ENCODE peak calls at places on chromosomes 1 and 21, in four cellular contexts. One of them, this sample, is unnamed.

GRCh38 chr1:236426215-236426614 is 32.1 kb downstream of the EDARADD start:
- DNase-seq in IMR-90: no peak
- DNase-seq in K562: no peak
- DNase-seq in endothelial cell of umbilical vein: no peak
- DNase-seq in this sample: no peak

GRCh38 chr1:94707321-94708298 is 112.5 kb upstream of the SLC44A3 start:
- DNase-seq in K562: no peak
- DNase-seq in IMR-90: peak; percentile 70
- DNase-seq in endothelial cell of umbilical vein: no peak
- DNase-seq in this sample: no peak

GRCh38 chr1:63868220-63868897 is 94.5 kb downstream of the ROR1 start:
- DNase-seq in K562: peak; percentile 5
- DNase-seq in endothelial cell of umbilical vein: peak; percentile 8
- DNase-seq in IMR-90: peak; percentile 55
- DNase-seq in this sample: peak; percentile 62

GRCh38 chr1:179921981-179922380 is 32.6 kb upstream of the CEP350 start:
- DNase-seq in endothelial cell of umbilical vein: no peak
- DNase-seq in K562: no peak
- DNase-seq in IMR-90: peak; percentile 4
- DNase-seq in this sample: no peak

GRCh38 chr21:18499761-18500376 is 96.3 kb upstream of the TMPRSS15 start:
- DNase-seq in IMR-90: peak; percentile 13
- DNase-seq in endothelial cell of umbilical vein: peak; percentile 35
- DNase-seq in K562: peak; percentile 4
- DNase-seq in this sample: no peak

GRCh38 chr1:64087768-64088167 is 115.7 kb upstream of the UBE2U start:
- DNase-seq in IMR-90: peak; percentile 84
- DNase-seq in endothelial cell of umbilical vein: no peak
- DNase-seq in K562: no peak
- DNase-seq in this sample: no peak

GRCh38 chr21:44846485-44847260 is 26.8 kb downstream of the PTTG1IP start:
- DNase-seq in K562: peak; percentile 53
- DNase-seq in endothelial cell of umbilical vein: no peak
- DNase-seq in IMR-90: peak; percentile 35
- DNase-seq in this sample: no peak

GRCh38 chr1:176033474-176033873 is 173.6 kb downstream of the COP1 start:
- DNase-seq in K562: no peak
- DNase-seq in IMR-90: peak; percentile 44
- DNase-seq in endothelial cell of umbilical vein: peak; percentile 22
- DNase-seq in this sample: no peak

GRCh38 chr1:220441211-220441610 is 86.7 kb upstream of the MARK1 start:
- DNase-seq in K562: no peak
- DNase-seq in endothelial cell of umbilical vein: no peak
- DNase-seq in IMR-90: no peak
- DNase-seq in this sample: no peak

GRCh38 chr1:41795205-41795762 is 123.4 kb downstream of the HIVEP3 start:
- DNase-seq in K562: no peak
- DNase-seq in endothelial cell of umbilical vein: peak; percentile 43
- DNase-seq in IMR-90: peak; percentile 73
- DNase-seq in this sample: no peak
- TF ChIP-seq CTCF in K562: no peak
- TF ChIP-seq CTCF in endothelial cell of umbilical vein: peak; percentile 22
- TF ChIP-seq CTCF in IMR-90: peak; percentile 75
- TF ChIP-seq CTCF in this sample: peak; percentile 45

GRCh38 chr1:116911779-116912469 is 2.2 kb downstream of the PTGFRN start:
- DNase-seq in K562: peak; percentile 38
- DNase-seq in IMR-90: no peak
- DNase-seq in endothelial cell of umbilical vein: no peak
- DNase-seq in this sample: no peak
- H3K4me1 ChIP-seq in K562: peaks cover 31% of the 10 kb centered on the region
- H3K4me1 ChIP-seq in IMR-90: no peaks in the 10 kb centered on the region
- H3K4me1 ChIP-seq in endothelial cell of umbilical vein: peaks cover 4% of the 10 kb centered on the region
- H3K4me1 ChIP-seq in this sample: peaks cover 80% of the 10 kb centered on the region

DNA sequence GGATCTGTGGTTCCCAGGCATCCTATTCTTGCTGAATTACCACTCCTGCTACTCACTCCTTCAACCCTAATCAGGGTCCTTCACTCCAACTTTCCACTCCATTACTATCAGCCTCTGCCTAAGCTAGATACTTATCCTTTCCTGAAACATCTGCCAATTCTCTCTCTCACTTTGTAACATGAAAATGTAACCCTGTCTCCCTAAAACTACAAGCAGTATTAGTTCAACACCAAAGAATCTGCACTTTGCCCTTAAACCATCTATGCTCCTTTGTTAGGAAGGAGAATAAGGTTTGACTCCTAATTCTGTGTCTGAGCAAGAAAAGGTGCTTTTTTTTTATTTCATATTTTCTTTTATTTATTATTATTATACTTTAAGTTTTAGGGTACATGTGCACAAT is 15.5 kb upstream of the CXADR start:
- DNase-seq in endothelial cell of umbilical vein: no peak
- DNase-seq in IMR-90: no peak
- DNase-seq in K562: no peak
- DNase-seq in this sample: no peak
- H3K9me1 ChIP-seq in endothelial cell of umbilical vein: no peaks in the 10 kb centered on the region
- H3K9me1 ChIP-seq in IMR-90: no peaks in the 10 kb centered on the region
- H3K9me1 ChIP-seq in K562: no peaks in the 10 kb centered on the region
- H3K9me1 ChIP-seq in this sample: no peaks in the 10 kb centered on the region

DNA sequence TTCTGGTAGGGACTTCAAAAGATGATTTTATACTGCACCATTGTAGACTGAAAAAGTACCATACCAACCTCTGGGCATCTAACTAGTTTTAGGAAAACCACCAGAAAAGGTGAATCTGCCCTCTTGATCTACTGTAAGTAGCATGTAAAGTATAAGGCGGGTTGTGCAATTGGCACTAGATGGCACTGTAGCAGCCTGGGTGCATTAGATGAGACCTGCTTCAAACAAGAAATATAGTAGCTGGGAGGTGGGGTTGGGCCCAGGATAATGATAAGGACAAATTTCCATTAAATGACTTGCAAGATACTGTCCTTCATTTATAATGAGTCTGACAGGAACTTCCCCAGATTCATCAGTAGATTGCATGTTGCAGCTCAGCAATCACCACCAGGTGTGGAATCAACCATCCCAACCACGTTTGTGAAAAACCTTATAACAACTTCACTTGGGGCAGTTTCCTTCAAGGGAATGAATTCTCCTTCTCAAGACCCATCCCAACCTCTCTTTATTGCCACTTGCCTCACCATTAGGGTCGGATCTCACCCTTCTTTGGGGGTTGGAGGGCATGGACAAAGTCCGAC is 37.3 kb upstream of the IL10 start:
- DNase-seq in IMR-90: peak; percentile 45
- DNase-seq in endothelial cell of umbilical vein: peak; percentile 26
- DNase-seq in K562: no peak
- DNase-seq in this sample: no peak
- TF ChIP-seq CTCF in IMR-90: peak; percentile 61
- TF ChIP-seq CTCF in endothelial cell of umbilical vein: peak; percentile 40
- TF ChIP-seq CTCF in K562: peak; percentile 50
- TF ChIP-seq CTCF in this sample: peak; percentile 72

This sample was measured in keratinocyte.